ENCODE peak calls at places on chromosomes 2 and 18, in eight cellular contexts. P is choroid plexus epithelial cell, R is brain microvascular endothelial cell, I is astrocyte of the spinal cord, Q is stomach, O is fibroblast of the aortic adventitia, G is AG10803, Z is cardiac fibroblast. F is an unnamed sample.

GRCh38 chr2:8612734-8613179 is 69.1 kb upstream of the ID2 start:
- DNase-seq in P (no peak), R (no peak), I (no peak), Q (no peak), O (no peak), G (no peak), Z (no peak), F (peak; percentile 18)

GRCh38 chr2:150389487-150389886 is 98.0 kb downstream of the RND3 start:
- DNase-seq in P (peak; percentile 21), R (no peak), I (no peak), Q (no peak), O (peak; percentile 52), G (peak; percentile 84), Z (no peak), F (no peak)

GRCh38 chr2:226426292-226426736 is 373.3 kb downstream of the IRS1 start:
- DNase-seq in P (peak; percentile 87), R (peak; percentile 77), I (peak; percentile 91), Q (no peak), O (peak; percentile 87), G (peak; percentile 94), Z (peak; percentile 95), F (no peak)

GRCh38 chr2:192197387-192197786 is 2.7 kb upstream of the TMEFF2 start:
- DNase-seq in P (peak; percentile 46), R (peak; percentile 11), I (peak; percentile 28), Q (no peak), O (peak; percentile 22), G (no peak), Z (peak; percentile 38), F (no peak)

GRCh38 chr18:79644006-79644665 is 35.5 kb upstream of the CTDP1 start:
- DNase-seq in P (peak; percentile 60), R (no peak), I (peak; percentile 43), Q (peak; percentile 60), O (peak; percentile 58), G (peak; percentile 42), Z (peak; percentile 68), F (no peak)

GRCh38 chr18:57523171-57523956 is 63.1 kb downstream of the FECH start:
- DNase-seq in P (no peak), R (no peak), I (no peak), Q (no peak), O (no peak), G (no peak), Z (no peak), F (no peak)

GRCh38 chr2:184814428-184814827 is 216.1 kb downstream of the ZNF804A start:
- DNase-seq in P (no peak), R (no peak), I (no peak), Q (no peak), O (no peak), G (no peak), Z (no peak), F (no peak)

GRCh38 chr2:26692814-26693286 is 328 bp downstream of the KCNK3 start:
- DNase-seq in P (peak; percentile 26), R (no peak), I (peak; percentile 15), Q (no peak), O (peak; percentile 32), G (peak; percentile 30), Z (peak; percentile 5), F (no peak)

GRCh38 chr2:89823556-89823955 is 1132.1 kb downstream of the RPIA start:
- DNase-seq in P (no peak), R (no peak), I (no peak), Q (no peak), O (no peak), G (no peak), Z (no peak), F (no peak)

GRCh38 chr2:89820248-89820647 is 1128.8 kb downstream of the RPIA start:
- DNase-seq in P (no peak), R (no peak), I (no peak), Q (no peak), O (no peak), G (no peak), Z (no peak), F (no peak)

GRCh38 chr2:89819809-89820208 is 1128.3 kb downstream of the RPIA start:
- DNase-seq in P (no peak), R (no peak), I (no peak), Q (no peak), O (no peak), G (no peak), Z (no peak), F (no peak)

GRCh38 chr2:89821455-89821945 is 1130.0 kb downstream of the RPIA start:
- DNase-seq in P (no peak), R (no peak), I (no peak), Q (no peak), O (no peak), G (no peak), Z (no peak), F (no peak)

DNA sequence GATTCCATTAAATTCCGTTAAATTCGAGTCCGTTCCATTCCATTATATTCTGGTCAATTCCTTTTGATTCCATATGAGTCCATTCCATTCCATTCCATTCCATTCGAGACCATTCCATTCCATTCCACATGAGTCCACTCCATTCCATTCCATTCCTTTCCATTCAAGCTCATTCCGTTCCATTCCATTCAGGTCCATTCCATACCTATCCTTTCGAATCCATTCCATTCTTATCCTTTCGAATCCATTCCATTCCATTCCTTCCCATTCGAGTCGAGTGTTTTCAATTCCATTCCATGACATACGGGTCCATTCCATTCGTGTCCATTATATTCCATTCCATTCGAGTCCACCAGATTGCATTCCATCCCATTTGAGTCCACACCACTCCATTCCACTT is 1127.4 kb downstream of the RPIA start:
- DNase-seq in P (no peak), R (no peak), I (no peak), Q (no peak), O (no peak), G (no peak), Z (no peak), F (no peak)
- TF ChIP-seq CTCF in P (no peak), R (no peak), I (no peak), Q (no peak), O (no peak), G (no peak), Z (no peak), F (no peak)

GRCh38 chr2:147846382-147847081 is 1.7 kb downstream of the ACVR2A start:
- DNase-seq in P (no peak), R (no peak), I (peak; percentile 3), Q (no peak), O (peak; percentile 25), G (peak; percentile 11), Z (no peak), F (no peak)

GRCh38 chr2:147845608-147846002 is 776 bp downstream of the ACVR2A start:
- DNase-seq in P (no peak), R (no peak), I (peak; percentile 24), Q (no peak), O (peak; percentile 26), G (peak; percentile 10), Z (peak; percentile 14), F (no peak)

GRCh38 chr2:147844691-147845607 is at the start of gene ACVR2A:
- DNase-seq in P (peak; percentile 39), R (peak; percentile 13), I (peak; percentile 44), Q (peak; percentile 51), O (peak; percentile 36), G (peak; percentile 13), Z (peak; percentile 51), F (no peak)

GRCh38 chr2:147851244-147851930 is 6.6 kb downstream of the ACVR2A start:
- DNase-seq in P (no peak), R (no peak), I (no peak), Q (no peak), O (no peak), G (no peak), Z (no peak), F (no peak)

GRCh38 chr2:147847746-147848391 is 3.0 kb downstream of the ACVR2A start:
- DNase-seq in P (no peak), R (no peak), I (no peak), Q (no peak), O (no peak), G (peak; percentile 48), Z (no peak), F (no peak)
- H3K4me3 ChIP-seq in P (no peak overlapping the region), R (no peak overlapping the region), I (no peak overlapping the region), Q (no peak overlapping the region), O (peak overlapping the region; percentile 92), G (peak overlapping the region; percentile 85), Z (no peak overlapping the region), F (no peak overlapping the region)

DNA sequence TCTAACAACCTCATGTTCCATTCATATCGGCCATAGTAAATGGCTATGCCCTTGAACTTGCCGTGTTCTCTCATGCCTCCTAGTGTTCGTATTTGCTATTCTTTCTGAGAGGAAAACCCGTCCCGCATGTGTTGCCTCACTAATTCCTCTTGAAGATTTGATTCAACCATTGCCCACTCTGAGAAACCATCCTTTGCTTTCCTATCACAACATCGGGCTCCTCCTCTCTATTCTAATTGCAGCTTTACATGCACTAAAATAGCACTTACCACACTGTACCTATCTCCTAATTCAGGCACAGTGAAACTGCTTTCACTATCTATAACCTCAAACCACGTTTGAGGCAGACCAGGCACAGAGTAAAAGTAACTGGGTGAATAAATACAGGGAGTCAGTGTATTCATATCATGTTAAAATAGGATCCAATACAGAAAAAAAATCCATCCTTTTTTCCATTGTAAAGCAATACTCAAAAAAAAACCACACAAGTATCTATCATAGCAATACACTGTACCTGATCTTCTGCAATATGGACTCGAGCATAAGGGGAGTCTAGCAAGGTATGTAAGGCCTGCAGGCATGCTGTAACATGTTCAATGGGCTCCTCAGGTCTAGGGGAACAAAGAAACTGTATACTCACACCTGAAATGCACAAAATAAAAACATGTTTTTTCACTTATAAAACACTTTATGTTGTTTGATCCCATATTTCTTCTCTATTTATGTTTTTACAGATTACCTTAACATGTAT is 39.0 kb upstream of the STRN start:
- DNase-seq in P (peak; percentile 47), R (no peak), I (peak; percentile 38), Q (no peak), O (peak; percentile 49), G (peak; percentile 5), Z (peak; percentile 52), F (no peak)
- TF ChIP-seq CTCF in P (peak; percentile 58), R (peak; percentile 54), I (peak; percentile 56), Q (no peak), O (peak; percentile 64), G (peak; percentile 22), Z (peak; percentile 63), F (peak; percentile 29)

GRCh38 chr2:96928277-96928781 is 58.1 kb downstream of the FAM178B start:
- DNase-seq in P (no peak), R (no peak), I (no peak), Q (no peak), O (no peak), G (peak; percentile 9), Z (no peak), F (no peak)
- H3K4me3 ChIP-seq in P (no peak overlapping the region), R (no peak overlapping the region), I (no peak overlapping the region), Q (peak overlapping the region; percentile 16), O (no peak overlapping the region), G (no peak overlapping the region), Z (no peak overlapping the region), F (peak overlapping the region; percentile 62)

DNA sequence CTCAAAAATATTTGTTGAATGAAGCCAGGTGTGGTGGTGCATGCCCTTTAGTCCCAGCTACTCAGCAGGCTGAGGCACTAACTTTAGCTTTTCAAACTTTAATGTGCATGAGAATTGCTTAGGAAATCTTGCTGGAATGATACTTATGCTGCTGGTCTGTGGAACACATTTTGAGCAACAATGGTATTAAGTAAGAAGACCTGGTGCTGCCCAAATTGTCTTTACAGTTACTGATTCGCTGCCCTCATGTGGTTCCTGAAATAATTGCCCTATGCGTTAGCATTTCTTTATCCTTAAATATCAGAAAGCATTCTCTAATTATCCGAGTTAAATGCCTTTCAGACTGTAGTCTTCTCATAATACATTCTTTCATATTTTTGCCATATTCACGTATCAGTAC is 76.0 kb upstream of the SESTD1 start:
- DNase-seq in P (peak; percentile 85), R (peak; percentile 34), I (peak; percentile 37), Q (no peak), O (peak; percentile 86), G (peak; percentile 77), Z (peak; percentile 77), F (no peak)
- TF ChIP-seq CTCF in P (peak; percentile 56), R (peak; percentile 51), I (peak; percentile 32), Q (no peak), O (peak; percentile 57), G (peak; percentile 50), Z (peak; percentile 46), F (no peak)